ENCODE peak calls at places on chromosomes 13 and 19, in eight cellular contexts. W, I, C, M, T, N, E and V are unnamed samples.
A peak's percentile ranks its signal among the peaks of the same experiment; 100 is the strongest.

GRCh38 chr19:8306235-8307054 is 1.7 kb downstream of the CD320 start:
- DNase-seq in M (no peak), T (no peak), I (no peak), C (no peak), W (no peak), E (no peak), N (no peak), V (peak; percentile 66)

GRCh38 chr13:95258619-95259194 is 42.5 kb downstream of the ABCC4 start:
- DNase-seq in E (no peak), T (no peak), C (no peak), M (no peak), N (no peak), W (no peak), I (no peak), V (no peak)

GRCh38 chr13:42354246-42355117 is 82.5 kb downstream of the AKAP11 start:
- DNase-seq in C (peak; percentile 46), T (no peak), I (peak; percentile 46), M (no peak), N (no peak), E (peak; percentile 17), W (no peak), V (no peak)

GRCh38 chr13:101514695-101515275 is 62.3 kb downstream of the ITGBL1 start:
- DNase-seq in I (peak; percentile 73), W (peak; percentile 53), E (no peak), N (no peak), C (no peak), T (no peak), M (peak; percentile 75), V (no peak)

GRCh38 chr19:10871711-10872550 is 578 bp downstream of the CARM1 start:
- DNase-seq in I (peak; percentile 53), T (peak; percentile 10), W (peak; percentile 71), E (no peak), C (peak; percentile 36), N (no peak), M (no peak), V (peak; percentile 77)

GRCh38 chr13:20672772-20673171 is 30.7 kb upstream of the IL17D start:
- DNase-seq in E (no peak), T (no peak), I (no peak), N (no peak), W (no peak), M (no peak), C (no peak), V (no peak)

GRCh38 chr19:6963937-6964336 is 57.3 kb downstream of the MBD3L2B start:
- DNase-seq in W (peak; percentile 51), T (peak; percentile 5), M (no peak), E (peak; percentile 37), C (peak; percentile 54), I (peak; percentile 52), N (peak; percentile 22), V (no peak)

GRCh38 chr19:55345818-55346724 is 6.4 kb downstream of the KMT5C start:
- DNase-seq in C (no peak), E (no peak), T (no peak), W (peak; percentile 45), I (no peak), N (no peak), M (no peak), V (no peak)

GRCh38 chr13:83666126-83666525 is 216.1 kb downstream of the SLITRK1 start:
- DNase-seq in N (no peak), C (no peak), T (no peak), W (no peak), E (no peak), M (no peak), I (no peak), V (no peak)

GRCh38 chr13:64239372-64239771 is 2823.7 kb upstream of the PCDH20 start:
- DNase-seq in C (no peak), W (no peak), N (no peak), E (no peak), T (no peak), I (no peak), M (peak; percentile 6), V (no peak)

GRCh38 chr19:9144920-9145319 is 4.7 kb downstream of the ZNF317 start:
- DNase-seq in I (no peak), M (no peak), N (no peak), W (no peak), T (no peak), C (no peak), E (no peak), V (no peak)